ENCODE peak calls at places on chromosomes 1 and 21, in four cellular contexts. P is NCI-H345; Y is LHCN-M2; C is CD4-positive, alpha-beta T cell. U is an unnamed sample.

GRCh38 chr1:167301355-167301754 is 80.7 kb downstream of the POU2F1 start:
- DNase-seq in P (no peak), Y (peak; percentile 4), C (no peak), U (no peak)

GRCh38 chr1:154325583-154326545 is 539 bp downstream of the ATP8B2 start:
- DNase-seq in P (peak; percentile 76), Y (peak; percentile 87), C (no peak), U (peak; percentile 94)

GRCh38 chr1:228178737-228179720 is 13.4 kb downstream of the IBA57 start:
- DNase-seq in P (no peak), Y (no peak), C (no peak), U (no peak)

GRCh38 chr1:117120774-117121588 is 568 bp downstream of the TRIM45 start:
- DNase-seq in P (no peak), Y (no peak), C (peak; percentile 35), U (peak; percentile 68)

GRCh38 chr21:15992171-15992570 is 262.4 kb downstream of the USP25 start:
- DNase-seq in P (no peak), Y (peak; percentile 92), C (no peak), U (no peak)

GRCh38 chr1:42923367-42924248 is 35.1 kb downstream of the SLC2A1 start:
- DNase-seq in P (no peak), Y (no peak), C (no peak), U (peak; percentile 46)

GRCh38 chr1:29708818-29709710 is 472.7 kb downstream of the PTPRU start:
- DNase-seq in P (peak; percentile 70), Y (peak; percentile 88), C (no peak), U (peak; percentile 59)

GRCh38 chr1:99292946-99293345 is 28.7 kb downstream of the PLPPR4 start:
- DNase-seq in P (no peak), Y (no peak), C (no peak), U (no peak)

GRCh38 chr1:3219005-3219724 is 150.2 kb downstream of the PRDM16 start:
- DNase-seq in P (no peak), Y (no peak), C (no peak), U (peak; percentile 73)

GRCh38 chr1:94044290-94044790 is 76.6 kb downstream of the ABCA4 start:
- DNase-seq in P (no peak), Y (no peak), C (no peak), U (no peak)

GRCh38 chr1:40662864-40663263 is 2.6 kb downstream of the RIMS3 start:
- DNase-seq in P (no peak), Y (peak; percentile 57), C (no peak), U (no peak)

GRCh38 chr1:173318788-173319187 is 111.7 kb upstream of the TNFSF4 start:
- DNase-seq in P (no peak), Y (no peak), C (no peak), U (no peak)

GRCh38 chr1:202143768-202144509 is 598 bp downstream of the ARL8A start:
- DNase-seq in P (peak; percentile 24), Y (peak; percentile 20), C (no peak), U (peak; percentile 78)

GRCh38 chr1:109821831-109822745 is 58.4 kb upstream of the EPS8L3 start:
- DNase-seq in P (no peak), Y (peak; percentile 97), C (no peak), U (peak; percentile 71)

GRCh38 chr1:160853756-160854155 is 8.9 kb downstream of the CD244 start:
- DNase-seq in P (no peak), Y (no peak), C (no peak), U (no peak)

GRCh38 chr1:247357062-247357780 is 25.6 kb upstream of the ZNF496 start:
- DNase-seq in P (no peak), Y (peak; percentile 24), C (no peak), U (no peak)

GRCh38 chr1:231634302-231635013 is 7.9 kb downstream of the DISC1 start:
- DNase-seq in P (no peak), Y (no peak), C (no peak), U (no peak)

GRCh38 chr1:45378184-45378583 is 37.9 kb upstream of the MUTYH start:
- DNase-seq in P (no peak), Y (no peak), C (no peak), U (no peak)

GRCh38 chr1:219236933-219237610 is 63.4 kb downstream of the LYPLAL1 start:
- DNase-seq in P (no peak), Y (no peak), C (no peak), U (no peak)

GRCh38 chr1:215475719-215476525 is 91.2 kb upstream of the KCTD3 start:
- DNase-seq in P (no peak), Y (peak; percentile 90), C (no peak), U (peak; percentile 85)

GRCh38 chr1:5481889-5482288 is 510.3 kb downstream of the NPHP4 start:
- DNase-seq in P (no peak), Y (no peak), C (peak; percentile 11), U (no peak)

GRCh38 chr1:79079770-79080169 is 73.2 kb upstream of the ADGRL4 start:
- DNase-seq in P (no peak), Y (peak; percentile 94), C (no peak), U (peak; percentile 57)

GRCh38 chr1:170695955-170696590 is 32.1 kb downstream of the PRRX1 start:
- DNase-seq in P (no peak), Y (no peak), C (no peak), U (no peak)

GRCh38 chr1:170313306-170313705 is 167.5 kb downstream of the NTMT2 start:
- DNase-seq in P (no peak), Y (no peak), C (no peak), U (no peak)

GRCh38 chr1:102628008-102628736 is 480.1 kb downstream of the COL11A1 start:
- DNase-seq in P (peak; percentile 83), Y (peak; percentile 29), C (no peak), U (peak; percentile 3)

GRCh38 chr1:85576256-85576641 is 4.3 kb upstream of the CCN1 start:
- DNase-seq in P (peak; percentile 7), Y (no peak), C (no peak), U (no peak)

GRCh38 chr1:17930635-17931034 is 175.5 kb downstream of the ACTL8 start:
- DNase-seq in P (no peak), Y (no peak), C (no peak), U (no peak)

GRCh38 chr1:162145280-162145965 is 75.9 kb downstream of the NOS1AP start:
- DNase-seq in P (peak; percentile 84), Y (no peak), C (no peak), U (no peak)

GRCh38 chr21:34796518-34797201 is 127.9 kb downstream of the CLIC6 start:
- DNase-seq in P (peak; percentile 12), Y (no peak), C (no peak), U (no peak)

GRCh38 chr21:17387030-17387617 is 125.7 kb upstream of the CXADR start:
- DNase-seq in P (peak; percentile 91), Y (peak; percentile 37), C (peak; percentile 16), U (peak; percentile 64)

GRCh38 chr1:29410476-29410875 is 174.2 kb downstream of the PTPRU start:
- DNase-seq in P (peak; percentile 92), Y (no peak), C (no peak), U (no peak)

GRCh38 chr1:17914142-17914541 is 159.0 kb downstream of the ACTL8 start:
- DNase-seq in P (no peak), Y (no peak), C (no peak), U (no peak)

U was measured in GM03348.